ENCODE peak calls at places on chromosome 2, in six cellular contexts. H is AG04449, I is GM20000, V is adrenal gland, C is heart left ventricle, L is WTC11. F is an unnamed sample.

GRCh38 chr2:128746356-128746755 is 427.7 kb upstream of the HS6ST1 start:
- DNase-seq in L (no peak), V (peak; percentile 85), I (no peak), H (no peak), C (peak; percentile 46), F (no peak)

GRCh38 chr2:72325592-72326422 is 178.1 kb upstream of the CYP26B1 start:
- DNase-seq in H (no peak), L (peak; percentile 72), V (peak; percentile 12), C (no peak), I (peak; percentile 14), F (no peak)

GRCh38 chr2:70143314-70144150 is 47.3 kb downstream of the C2orf42 start:
- DNase-seq in L (no peak), I (peak; percentile 65), H (no peak), C (peak; percentile 63), V (peak; percentile 73), F (no peak)

GRCh38 chr2:101096619-101097142 is 54.5 kb downstream of the TBC1D8 start:
- DNase-seq in I (no peak), C (no peak), H (no peak), V (no peak), L (no peak), F (no peak)

GRCh38 chr2:126981476-126981875 is 82.8 kb downstream of the TEX51 start:
- DNase-seq in L (no peak), V (no peak), C (no peak), I (no peak), H (no peak), F (no peak)

GRCh38 chr2:133640103-133640502 is 71.8 kb upstream of the NCKAP5 start:
- DNase-seq in V (no peak), I (no peak), H (no peak), L (no peak), C (no peak), F (no peak)

GRCh38 chr2:115303-115702 is 69.0 kb upstream of the FAM110C start:
- DNase-seq in I (no peak), L (no peak), V (no peak), C (no peak), H (no peak), F (no peak)

GRCh38 chr2:210584834-210585233 is 28.4 kb downstream of the CPS1 start:
- DNase-seq in I (no peak), H (no peak), C (no peak), V (no peak), L (no peak), F (no peak)

GRCh38 chr2:34747643-34748042 is 1148.5 kb upstream of the FAM98A start:
- DNase-seq in C (no peak), V (no peak), L (no peak), H (no peak), I (no peak), F (no peak)

GRCh38 chr2:110114007-110114591 is 1.5 kb downstream of the MALL start:
- DNase-seq in I (no peak), V (peak; percentile 13), L (no peak), H (no peak), C (peak; percentile 65), F (no peak)

GRCh38 chr2:11566383-11566782 is 32.5 kb downstream of the GREB1 start:
- DNase-seq in L (no peak), C (no peak), H (no peak), I (no peak), V (no peak), F (no peak)

GRCh38 chr2:222878877-222879601 is 18.2 kb downstream of the ACSL3 start:
- DNase-seq in V (no peak), I (no peak), L (no peak), H (no peak), C (no peak), F (no peak)

GRCh38 chr2:206083602-206084467 is 2.1 kb downstream of the INO80D start:
- DNase-seq in L (peak; percentile 82), V (peak; percentile 12), H (no peak), C (no peak), I (peak; percentile 42), F (no peak)

GRCh38 chr2:33673937-33674336 is 74.8 kb upstream of the FAM98A start:
- DNase-seq in V (no peak), L (no peak), H (no peak), C (no peak), I (peak; percentile 11), F (no peak)

GRCh38 chr2:110732422-110733413 is at the start of gene ACOXL:
- DNase-seq in L (peak; percentile 91), V (no peak), I (no peak), H (no peak), C (no peak), F (no peak)

GRCh38 chr2:23803965-23804542 is 122.9 kb downstream of the ATAD2B start:
- DNase-seq in L (peak; percentile 39), I (no peak), C (peak; percentile 38), V (peak; percentile 32), H (no peak), F (no peak)

DNA sequence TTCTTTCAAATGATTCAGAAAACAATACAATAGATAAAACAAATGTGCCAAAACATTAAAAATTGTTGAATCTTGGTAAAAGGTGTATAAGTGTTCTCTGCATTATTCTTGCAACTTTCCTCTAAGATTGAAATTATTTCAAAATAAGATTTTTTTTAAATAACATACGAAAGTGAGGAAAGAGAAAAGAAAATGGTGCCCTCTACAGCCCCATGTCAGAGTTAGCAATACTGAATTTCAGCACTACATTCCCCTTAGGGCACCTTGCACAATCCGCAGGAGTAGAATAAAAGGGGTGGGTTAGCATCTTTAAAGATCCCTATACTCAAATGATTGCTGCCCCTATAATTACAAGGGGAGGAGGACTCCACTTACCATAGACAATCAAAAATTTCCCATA is 433.7 kb downstream of the BCL11A start:
- DNase-seq in I (no peak), L (no peak), C (no peak), H (no peak), V (no peak), F (no peak)
- TF ChIP-seq CTCF in I (no peak), L (no peak), C (no peak), H (no peak), V (no peak), F (no peak)

DNA sequence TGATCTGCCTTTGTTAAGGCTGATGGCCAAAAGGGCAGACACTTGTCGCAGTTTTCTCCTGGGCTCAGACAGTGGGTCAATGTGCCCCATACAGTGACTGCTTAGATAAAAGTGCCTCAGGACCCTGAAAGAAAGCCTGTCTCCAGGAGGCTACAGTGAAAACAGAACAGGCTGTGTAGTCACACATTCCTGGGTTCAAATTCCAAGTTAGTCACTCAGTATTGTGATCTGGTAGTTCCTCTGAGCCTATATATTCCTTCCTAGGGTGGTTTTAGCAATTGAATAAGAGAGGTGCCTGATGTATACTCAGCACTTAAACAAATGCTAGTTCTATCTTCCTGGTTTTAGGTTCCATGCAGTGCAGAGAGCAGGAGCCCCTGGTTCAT is 54.4 kb downstream of the RPL37A start:
- DNase-seq in C (no peak), V (no peak), H (no peak), I (no peak), L (no peak), F (no peak)
- TF ChIP-seq CTCF in C (no peak), V (no peak), H (no peak), I (no peak), L (no peak), F (no peak)

DNA sequence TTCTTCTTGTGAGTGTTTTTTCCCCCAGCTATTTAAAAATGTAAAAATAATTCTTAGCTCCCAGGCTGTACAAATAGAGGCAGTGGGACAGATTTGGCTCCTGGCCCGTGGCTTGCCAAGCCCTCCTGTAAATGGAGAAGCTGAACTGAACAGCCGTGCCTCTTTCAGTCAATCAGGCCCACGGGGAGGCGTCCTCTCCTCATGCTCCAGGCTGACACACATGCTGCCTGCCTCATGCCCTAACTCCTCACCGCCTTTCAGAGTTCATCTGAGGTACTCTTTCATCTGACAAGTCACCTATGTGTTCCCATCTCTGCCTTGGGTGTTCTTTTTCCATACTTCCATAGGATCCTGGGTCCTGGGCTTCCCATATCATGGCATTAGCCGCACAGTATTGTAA is 58.9 kb downstream of the BMP10 start:
- DNase-seq in L (no peak), V (no peak), C (no peak), I (no peak), H (no peak), F (no peak)
- TF ChIP-seq CTCF in L (no peak), V (no peak), C (no peak), I (no peak), H (no peak), F (no peak)

GRCh38 chr2:75041791-75042231 is 83.4 kb downstream of the POLE4 start:
- DNase-seq in V (no peak), L (no peak), C (no peak), H (no peak), I (no peak), F (no peak)

GRCh38 chr2:75047907-75048625 is 89.6 kb downstream of the POLE4 start:
- DNase-seq in C (no peak), H (no peak), V (no peak), I (no peak), L (no peak), F (no peak)

GRCh38 chr2:75044291-75044690 is 85.8 kb downstream of the POLE4 start:
- DNase-seq in C (no peak), I (no peak), H (no peak), L (no peak), V (no peak), F (no peak)

GRCh38 chr2:75042823-75043222 is 84.4 kb downstream of the POLE4 start:
- DNase-seq in I (no peak), H (no peak), V (no peak), L (no peak), C (no peak), F (no peak)

GRCh38 chr2:75047189-75047812 is 88.9 kb downstream of the POLE4 start:
- DNase-seq in C (no peak), L (no peak), V (no peak), H (peak; percentile 31), I (no peak), F (no peak)
- TF ChIP-seq CTCF in C (no peak), L (no peak), V (no peak), H (no peak), I (no peak), F (no peak)

GRCh38 chr2:106037262-106037661 is 156.8 kb downstream of the UXS1 start:
- DNase-seq in I (no peak), H (no peak), C (no peak), L (no peak), V (no peak), F (no peak)
- TF ChIP-seq CTCF in I (no peak), H (no peak), C (no peak), L (no peak), V (no peak), F (no peak)

GRCh38 chr2:3198119-3198518 is 179.5 kb downstream of the EIPR1 start:
- DNase-seq in V (no peak), C (no peak), H (no peak), I (no peak), L (peak; percentile 51), F (no peak)
- TF ChIP-seq CTCF in V (peak; percentile 8), C (no peak), H (no peak), I (peak; percentile 13), L (peak; percentile 14), F (no peak)